ENCODE peak calls at places on chromosomes 5 and 9, in eight cellular contexts. L is MM.1S, G is esophagus squamous epithelium, Q is fibroblast of pulmonary artery, B is cardiac muscle cell, N is foreskin fibroblast, A is ovary, T is bronchial epithelial cell. R is an unnamed sample.

GRCh38 chr5:108606185-108606584 is 141.5 kb upstream of the FER start:
- DNase-seq in B (no peak), A (no peak), N (no peak), Q (no peak), T (no peak), G (no peak), L (no peak), R (no peak)

GRCh38 chr9:73081979-73082657 is 69.5 kb upstream of the ANXA1 start:
- DNase-seq in T (peak; percentile 52), A (no peak), G (no peak), B (peak; percentile 79), L (peak; percentile 53), N (peak; percentile 31), Q (peak; percentile 80), R (peak; percentile 57)

GRCh38 chr5:131416729-131417128 is 152.9 kb downstream of the CDC42SE2 start:
- DNase-seq in N (no peak), T (no peak), G (no peak), B (no peak), A (no peak), Q (no peak), L (peak; percentile 66), R (no peak)

GRCh38 chr5:8456846-8457186 is 587.9 kb downstream of the MTRR start:
- DNase-seq in L (no peak), A (no peak), Q (no peak), N (peak; percentile 32), B (no peak), G (no peak), T (no peak), R (no peak)

GRCh38 chr5:15835514-15835913 is 335.5 kb downstream of the FBXL7 start:
- DNase-seq in Q (peak; percentile 7), T (peak; percentile 8), A (no peak), B (no peak), L (no peak), N (peak; percentile 33), G (no peak), R (no peak)

GRCh38 chr5:149228610-149229297 is 42.9 kb upstream of the AFAP1L1 start:
- DNase-seq in N (peak; percentile 88), T (peak; percentile 81), B (peak; percentile 91), A (no peak), L (no peak), Q (peak; percentile 94), G (no peak), R (peak; percentile 87)

GRCh38 chr9:111399772-111400563 is 69.9 kb upstream of the OR2K2 start:
- DNase-seq in L (peak; percentile 65), G (no peak), T (peak; percentile 84), Q (peak; percentile 51), N (no peak), B (peak; percentile 35), A (no peak), R (peak; percentile 79)

GRCh38 chr9:113011911-113012381 is at the start of gene ZNF883:
- DNase-seq in G (no peak), Q (peak; percentile 76), B (peak; percentile 86), L (peak; percentile 50), N (peak; percentile 60), A (peak; percentile 71), T (peak; percentile 39), R (peak; percentile 73)

GRCh38 chr5:103369125-103370120 is 110.9 kb downstream of the MACIR start:
- DNase-seq in Q (no peak), T (no peak), G (no peak), L (no peak), A (no peak), N (no peak), B (no peak), R (no peak)

GRCh38 chr9:129208191-129209091 is 30.4 kb upstream of the IER5L start:
- DNase-seq in T (peak; percentile 25), A (no peak), L (no peak), Q (no peak), N (no peak), B (no peak), G (no peak), R (peak; percentile 51)

GRCh38 chr5:148993283-148993936 is 69.5 kb downstream of the SH3TC2 start:
- DNase-seq in T (no peak), G (no peak), Q (no peak), L (no peak), B (no peak), N (no peak), A (no peak), R (no peak)

GRCh38 chr9:93959739-93960154 is 4.6 kb upstream of the BARX1 start:
- DNase-seq in G (no peak), A (no peak), Q (no peak), N (no peak), T (no peak), L (no peak), B (no peak), R (no peak)

GRCh38 chr9:87678650-87679355 is 47.1 kb upstream of the CTSL start:
- DNase-seq in N (peak; percentile 66), Q (peak; percentile 85), T (peak; percentile 61), B (peak; percentile 87), L (peak; percentile 39), G (no peak), A (no peak), R (peak; percentile 72)

GRCh38 chr5:108945094-108945493 is 197.4 kb downstream of the FER start:
- DNase-seq in G (no peak), Q (peak; percentile 22), T (no peak), B (peak; percentile 15), L (no peak), A (no peak), N (no peak), R (no peak)

GRCh38 chr9:107249131-107249533 is 33.9 kb upstream of the RAD23B start:
- DNase-seq in T (peak; percentile 91), L (no peak), B (no peak), G (no peak), A (no peak), N (no peak), Q (no peak), R (peak; percentile 89)

GRCh38 chr5:36552626-36553393 is 53.6 kb upstream of the SLC1A3 start:
- DNase-seq in N (no peak), A (no peak), L (no peak), T (no peak), B (no peak), Q (no peak), G (no peak), R (peak; percentile 17)

GRCh38 chr5:124736814-124737186 is 9.6 kb downstream of the ZNF608 start:
- DNase-seq in N (no peak), B (no peak), Q (no peak), G (no peak), T (no peak), A (no peak), L (no peak), R (no peak)

GRCh38 chr5:124732891-124733670 is 13.4 kb downstream of the ZNF608 start:
- DNase-seq in A (no peak), T (no peak), L (no peak), G (no peak), Q (no peak), N (no peak), B (no peak), R (no peak)

GRCh38 chr5:124736111-124736813 is 10.2 kb downstream of the ZNF608 start:
- DNase-seq in N (peak; percentile 90), T (no peak), G (no peak), A (no peak), L (no peak), B (peak; percentile 33), Q (no peak), R (no peak)

GRCh38 chr5:124734574-124735168 is 11.8 kb downstream of the ZNF608 start:
- DNase-seq in Q (no peak), L (no peak), A (no peak), T (no peak), G (no peak), B (no peak), N (no peak), R (no peak)

DNA sequence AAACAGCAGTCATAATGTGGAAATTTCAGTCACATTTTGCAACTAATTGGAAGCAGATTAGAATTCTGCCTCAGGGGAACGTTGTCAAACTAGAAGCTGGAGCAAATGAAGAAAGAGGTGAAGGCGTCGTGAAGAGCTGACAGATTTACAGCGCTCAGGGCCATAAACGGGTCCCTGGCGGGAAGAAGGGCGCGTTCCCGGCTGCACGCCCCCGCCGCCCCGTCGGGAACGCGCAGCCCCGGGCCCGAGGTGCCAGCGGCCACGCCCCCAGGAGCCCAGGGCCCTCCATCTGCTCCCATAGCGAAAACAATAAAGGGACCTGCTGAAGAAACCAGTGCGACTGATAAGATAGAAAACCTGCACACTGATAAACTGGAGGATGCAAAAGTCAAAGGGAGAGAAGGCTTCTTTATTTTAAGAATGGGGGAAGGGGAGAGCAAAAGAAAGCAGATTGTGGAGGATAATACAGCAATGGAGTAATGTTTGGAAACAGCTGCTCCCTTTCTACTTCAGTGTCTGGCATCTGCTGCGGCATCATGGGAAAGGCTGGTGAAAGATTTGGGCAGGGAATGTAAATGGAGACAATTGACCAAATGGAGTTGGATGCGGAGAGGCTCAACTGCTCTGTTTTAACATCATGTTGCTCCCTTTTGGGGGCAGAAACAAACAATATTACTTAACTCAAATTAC is 11.1 kb downstream of the ZNF608 start:
- DNase-seq in G (no peak), B (peak; percentile 55), A (peak; percentile 33), Q (no peak), N (peak; percentile 88), L (no peak), T (no peak), R (no peak)
- H3K4me3 ChIP-seq in G (peak overlapping the region; percentile 40), B (peak overlapping the region; percentile 4), A (peak overlapping the region; percentile 20), Q (peak overlapping the region; percentile 34), N (peak overlapping the region; percentile 30), L (no peak overlapping the region), T (no peak overlapping the region), R (no peak overlapping the region)

GRCh38 chr5:138752341-138752950 is 779 bp upstream of the CTNNA1 start:
- DNase-seq in A (peak; percentile 38), Q (peak; percentile 43), B (peak; percentile 25), G (no peak), T (peak; percentile 44), L (peak; percentile 59), N (peak; percentile 45), R (peak; percentile 31)
- TF ChIP-seq CTCF in A (no peak), Q (peak; percentile 8), B (no peak), G (no peak), T (peak; percentile 22), L (peak; percentile 27), N (no peak), R (peak; percentile 26)

GRCh38 chr5:69042500-69042899 is 51.3 kb upstream of the SLC30A5 start:
- DNase-seq in G (no peak), L (no peak), T (no peak), Q (no peak), N (no peak), B (no peak), A (no peak), R (no peak)
- H3K4me3 ChIP-seq in G (no peak overlapping the region), L (no peak overlapping the region), T (no peak overlapping the region), Q (no peak overlapping the region), N (no peak overlapping the region), B (no peak overlapping the region), A (no peak overlapping the region), R (no peak overlapping the region)

DNA sequence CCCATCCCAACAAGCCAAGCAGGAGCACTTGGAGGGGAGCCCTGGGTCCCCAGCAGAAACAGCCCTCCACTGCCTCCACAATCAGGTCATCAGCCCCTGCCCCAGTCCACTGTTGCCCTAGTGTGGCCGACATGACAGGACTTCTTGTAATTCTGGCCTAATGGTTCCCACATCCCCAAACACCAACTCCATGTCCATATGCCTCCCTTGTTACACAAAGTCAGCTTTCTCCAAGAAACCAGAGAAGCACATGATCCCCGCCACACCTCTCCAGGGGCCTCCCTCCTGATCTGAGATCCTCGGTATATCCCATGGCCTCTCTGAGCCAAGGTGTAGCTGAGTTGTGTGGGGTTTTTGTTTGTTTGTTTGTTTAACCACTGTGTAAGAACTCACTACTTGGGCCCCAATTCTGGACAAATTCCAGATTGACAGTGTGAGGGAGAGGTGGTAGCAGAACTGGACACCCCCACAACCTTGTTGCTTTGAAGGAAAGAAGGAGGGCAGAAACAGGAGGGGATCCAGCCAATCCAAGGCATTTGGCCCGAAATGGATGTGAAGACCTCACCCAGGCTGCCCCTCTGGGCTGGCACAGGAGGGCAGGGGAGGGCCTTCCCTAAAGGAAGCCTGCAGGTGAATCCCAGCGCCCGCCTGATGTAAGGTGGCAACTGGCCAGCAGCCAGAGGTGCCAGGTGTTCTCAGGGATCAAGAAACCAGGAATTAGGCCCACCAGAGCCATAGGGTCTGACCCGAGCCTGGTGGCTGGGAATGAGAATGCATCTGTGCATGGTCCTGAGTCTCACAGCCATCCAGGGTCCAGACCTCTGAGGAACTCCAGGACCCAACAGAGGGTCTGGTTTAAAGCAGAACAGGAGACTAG is 13.5 kb downstream of the IRF1 start:
- DNase-seq in A (no peak), Q (no peak), B (no peak), G (no peak), L (no peak), T (no peak), N (no peak), R (no peak)
- TF ChIP-seq CTCF in A (no peak), Q (no peak), B (no peak), G (no peak), L (peak; percentile 12), T (peak; percentile 6), N (no peak), R (peak; percentile 8)